ENCODE peak calls at places on chromosomes 5 and 9, in nine cellular contexts. H, B, F, N, M, Z, G, T and K are unnamed samples.

GRCh38 chr9:98280574-98280973 is 25.1 kb upstream of the TBC1D2 start:
- DNase-seq in H (no peak), M (no peak), F (no peak), T (no peak), B (no peak), G (no peak), N (no peak), Z (no peak), K (no peak)

GRCh38 chr5:178213003-178213449 is 8.7 kb downstream of the HNRNPAB start:
- DNase-seq in Z (no peak), H (peak), G (no peak), B (no peak), N (no peak), F (no peak), M (no peak), T (no peak), K (no peak)

GRCh38 chr9:126009047-126009446 is 261.9 kb downstream of the PBX3 start:
- DNase-seq in Z (no peak), T (no peak), N (peak), M (no peak), G (no peak), F (no peak), H (no peak), B (no peak), K (no peak)

GRCh38 chr9:128203842-128204551 is 818 bp downstream of the DNM1 start:
- DNase-seq in B (peak), T (no peak), F (peak), G (no peak), H (no peak), Z (no peak), N (no peak), M (no peak), K (no peak)

GRCh38 chr9:117649126-117649525 is 55.1 kb upstream of the TLR4 start:
- DNase-seq in H (no peak), G (no peak), N (no peak), M (no peak), Z (no peak), B (peak), T (no peak), F (no peak), K (no peak)

GRCh38 chr5:141245250-141245717 is at the start of gene PCDHB15:
- DNase-seq in N (no peak), B (peak), G (no peak), T (no peak), H (no peak), F (peak), M (peak), Z (no peak), K (no peak)

GRCh38 chr5:132064738-132065331 is 4.4 kb downstream of the IL3 start:
- DNase-seq in B (peak), G (peak), M (peak), H (peak), Z (no peak), F (peak), T (peak), N (peak), K (peak)

GRCh38 chr9:33117306-33117705 is 40.8 kb upstream of the SMU1 start:
- DNase-seq in F (peak), H (no peak), N (no peak), G (no peak), B (no peak), Z (no peak), M (no peak), T (no peak), K (no peak)

GRCh38 chr9:114047717-114048116 is 30.4 kb downstream of the AMBP start:
- DNase-seq in T (peak), H (no peak), M (peak), N (peak), B (peak), Z (peak), G (no peak), F (no peak), K (no peak)

GRCh38 chr5:65127181-65127901 is 354.4 kb downstream of the ADAMTS6 start:
- DNase-seq in H (no peak), B (peak), T (no peak), M (no peak), Z (no peak), N (no peak), G (no peak), F (peak), K (no peak)

GRCh38 chr9:78567693-78568092 is 270.8 kb downstream of the PSAT1 start:
- DNase-seq in F (no peak), H (no peak), N (no peak), T (no peak), G (no peak), Z (no peak), M (no peak), B (no peak), K (no peak)

GRCh38 chr9:129464972-129465833 is 155.7 kb downstream of the C9orf50 start:
- DNase-seq in N (no peak), G (no peak), H (no peak), F (peak), Z (no peak), B (peak), M (no peak), T (no peak), K (no peak)

GRCh38 chr9:84811072-84811725 is 141.7 kb downstream of the NTRK2 start:
- DNase-seq in G (no peak), H (no peak), T (no peak), Z (no peak), N (no peak), B (no peak), M (no peak), F (no peak), K (no peak)

GRCh38 chr9:101465330-101465915 is 29.8 kb upstream of the ALDOB start:
- DNase-seq in F (peak), T (peak), M (peak), Z (no peak), N (peak), G (no peak), B (peak), H (peak), K (no peak)

GRCh38 chr9:89226076-89226475 is 47.5 kb upstream of the SHC3 start:
- DNase-seq in H (no peak), Z (no peak), T (no peak), N (no peak), F (peak), M (no peak), G (no peak), B (peak), K (no peak)

GRCh38 chr5:95711501-95712346 is 19.4 kb upstream of the RHOBTB3 start:
- DNase-seq in T (no peak), B (no peak), G (no peak), N (no peak), H (no peak), Z (no peak), M (no peak), F (no peak), K (no peak)

GRCh38 chr5:21810737-21811316 is 1042.3 kb downstream of the CDH12 start:
- DNase-seq in T (no peak), B (peak), Z (no peak), H (no peak), M (no peak), G (no peak), N (no peak), F (peak), K (no peak)

GRCh38 chr9:88993871-88994819 is 2.9 kb downstream of the S1PR3 start:
- DNase-seq in B (no peak), M (no peak), Z (peak), H (no peak), T (no peak), F (no peak), N (no peak), G (no peak), K (no peak)

GRCh38 chr9:137311171-137311970 is 9.3 kb upstream of the NRARP start:
- DNase-seq in H (peak), B (no peak), N (peak), G (no peak), T (peak), Z (no peak), F (peak), M (peak), K (peak)

GRCh38 chr5:429453-430188 is 13.4 kb upstream of the EXOC3 start:
- DNase-seq in Z (no peak), T (no peak), H (no peak), F (peak), N (no peak), B (peak), G (no peak), M (no peak), K (peak)

GRCh38 chr5:140194662-140195061 is 19.7 kb downstream of the CYSTM1 start:
- DNase-seq in Z (no peak), G (no peak), B (no peak), M (no peak), F (no peak), N (no peak), T (no peak), H (no peak), K (no peak)

GRCh38 chr5:166517976-166518375 is 1773.5 kb upstream of the WWC1 start:
- DNase-seq in T (no peak), G (no peak), B (no peak), M (no peak), Z (no peak), H (no peak), F (no peak), N (no peak), K (no peak)

DNA sequence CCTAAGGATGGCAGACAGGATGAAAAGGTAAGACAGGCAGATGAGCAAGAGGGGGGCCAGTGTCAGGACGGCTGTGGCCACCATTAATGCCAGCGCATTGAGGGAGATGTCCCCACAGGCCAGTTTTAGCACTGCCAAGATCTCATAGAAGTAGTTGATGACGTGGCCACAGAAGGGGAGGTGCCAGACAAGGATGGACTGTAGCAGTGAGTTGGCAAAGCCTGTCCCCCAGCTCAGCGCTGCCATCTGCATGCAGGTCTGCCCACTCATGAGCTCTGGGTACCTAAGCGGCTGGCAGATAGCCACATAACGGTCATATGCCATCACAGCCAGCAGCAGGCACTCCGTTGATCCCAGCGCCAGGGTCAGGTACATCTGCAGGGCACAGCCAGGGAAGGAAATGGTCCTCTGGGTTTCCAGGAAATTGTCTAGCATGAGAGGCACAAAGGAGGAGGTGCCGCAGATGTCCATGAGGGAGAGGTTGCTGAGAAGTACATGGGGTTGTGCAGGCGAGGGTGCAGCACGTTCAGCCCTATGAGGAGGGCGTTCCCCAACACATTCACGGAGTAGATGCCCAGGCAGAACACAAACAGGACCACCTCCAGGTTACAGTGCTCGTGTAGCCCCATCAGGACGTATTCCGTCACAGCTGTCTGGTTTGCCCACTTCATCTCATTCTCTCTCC is 10.7 kb downstream of the OR13J1 start:
- DNase-seq in T (no peak), B (peak), N (no peak), M (no peak), F (no peak), H (no peak), Z (peak), G (no peak), K (no peak)
- TF ChIP-seq CTCF in T (no peak), B (no peak), N (peak), M (no peak), F (no peak), H (no peak), Z (no peak), G (no peak), K (no peak)

DNA sequence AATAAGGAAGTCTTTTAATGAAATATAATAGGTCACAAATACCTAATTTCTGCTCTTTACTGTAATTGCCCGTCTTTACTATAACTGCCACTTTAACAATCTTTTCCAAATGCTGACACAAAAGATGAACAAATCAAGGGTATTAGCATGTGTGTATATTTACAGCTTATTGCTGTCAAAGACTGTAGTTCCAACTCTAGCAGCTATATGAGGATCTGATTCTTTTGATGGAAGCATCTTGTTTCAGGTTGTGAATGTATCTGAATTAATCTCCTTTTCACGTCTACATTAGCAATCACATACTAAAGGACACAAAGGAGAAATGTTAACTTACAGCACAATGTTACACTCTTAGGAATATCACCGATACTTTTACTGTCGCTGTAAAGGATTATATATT is 27.9 kb downstream of the RFX3 start:
- DNase-seq in F (no peak), M (no peak), Z (no peak), H (no peak), T (no peak), G (no peak), N (no peak), B (no peak), K (no peak)
- H3K4me3 ChIP-seq in F (no peak), M (no peak), Z (no peak), H (no peak), T (no peak), G (no peak), N (no peak), B (no peak), K (no peak)

GRCh38 chr9:135509458-135509857 is 9.0 kb downstream of the MRPS2 start:
- DNase-seq in B (no peak), T (no peak), Z (no peak), G (no peak), N (no peak), F (no peak), M (no peak), H (no peak), K (no peak)

GRCh38 chr9:135507104-135508035 is 6.9 kb downstream of the MRPS2 start:
- DNase-seq in T (no peak), M (peak), N (no peak), Z (no peak), H (peak), G (no peak), B (no peak), F (no peak), K (peak)

GRCh38 chr9:135505406-135506187 is 5.1 kb downstream of the MRPS2 start:
- DNase-seq in N (no peak), F (no peak), Z (no peak), M (no peak), T (no peak), B (no peak), H (peak), G (no peak), K (peak)

GRCh38 chr9:135506327-135507103 is 6.0 kb downstream of the MRPS2 start:
- DNase-seq in G (no peak), F (peak), Z (no peak), M (no peak), N (no peak), T (no peak), B (peak), H (peak), K (peak)

DNA sequence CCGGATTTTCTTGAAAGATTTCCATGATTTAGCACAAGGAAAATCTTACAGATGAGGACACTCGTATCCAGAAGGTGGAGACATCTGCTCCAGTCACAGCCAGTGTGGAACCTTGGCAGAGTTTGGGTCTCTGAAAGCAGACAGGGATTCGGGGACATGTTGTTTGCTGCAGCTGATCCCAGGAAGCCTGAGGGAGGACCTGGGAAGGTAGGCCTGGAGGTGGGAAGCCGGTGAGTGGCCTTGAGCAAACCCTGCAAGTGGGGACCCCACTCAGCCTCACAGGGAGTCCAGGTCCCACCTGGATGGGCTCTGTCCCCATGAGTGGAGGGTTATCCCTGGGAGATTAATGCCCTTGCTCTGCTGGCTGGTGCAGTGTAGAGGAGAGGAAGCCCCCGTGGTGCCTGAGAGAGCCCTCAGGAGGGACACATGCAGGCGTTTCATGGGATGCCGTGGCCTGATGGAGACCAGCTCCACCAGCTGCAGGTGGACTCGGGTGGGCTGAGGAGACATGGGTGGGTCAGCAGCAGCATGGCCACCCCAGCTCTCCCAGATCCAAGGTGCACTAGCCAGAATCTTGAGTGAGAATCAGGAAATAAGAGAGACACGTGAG is 7.8 kb downstream of the MRPS2 start:
- DNase-seq in F (no peak), H (peak), N (no peak), B (no peak), T (no peak), Z (no peak), M (peak), G (no peak), K (peak)
- TF ChIP-seq CTCF in F (no peak), H (no peak), N (no peak), B (no peak), T (no peak), Z (no peak), M (no peak), G (no peak), K (no peak)

DNA sequence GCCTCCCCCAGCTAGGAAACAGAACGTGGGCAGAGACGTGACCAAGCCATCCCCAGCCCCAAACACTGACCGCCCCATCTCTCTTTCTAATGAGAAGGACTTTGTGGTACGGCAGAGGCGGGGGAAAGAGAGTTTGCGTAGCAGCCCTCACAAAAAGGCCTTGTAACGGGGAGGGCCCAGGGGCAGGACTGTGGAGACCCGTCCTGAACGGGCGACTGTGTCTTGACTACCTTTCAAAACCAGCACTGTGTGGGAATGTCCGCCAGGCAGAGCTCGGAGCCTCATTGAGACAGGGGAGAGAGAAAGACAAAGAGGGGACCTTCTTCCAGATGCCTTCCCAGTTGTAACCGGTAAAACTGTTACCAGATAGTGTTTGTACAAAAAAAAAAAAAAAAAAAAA is 29.7 kb downstream of the CD180 start:
- DNase-seq in M (no peak), N (no peak), H (no peak), T (no peak), G (no peak), B (no peak), F (no peak), Z (no peak), K (no peak)
- H3K4me3 ChIP-seq in M (no peak), N (peak), H (peak), T (no peak), G (peak), B (no peak), F (no peak), Z (no peak), K (peak)

GRCh38 chr5:157740211-157740610 is 3.3 kb upstream of the LSM11 start:
- DNase-seq in G (no peak), B (peak), F (peak), Z (no peak), M (no peak), N (peak), T (no peak), H (no peak), K (no peak)
- TF ChIP-seq CTCF in G (peak), B (peak), F (peak), Z (no peak), M (peak), N (peak), T (peak), H (peak), K (peak)

GRCh38 chr9:107685901-107686300 is 196.3 kb upstream of the KLF4 start:
- DNase-seq in H (no peak), G (no peak), N (no peak), T (no peak), F (no peak), B (peak), Z (no peak), M (no peak), K (no peak)

GRCh38 chr9:107684224-107684623 is 194.7 kb upstream of the KLF4 start:
- DNase-seq in H (no peak), B (peak), T (no peak), Z (no peak), F (peak), N (no peak), M (no peak), G (no peak), K (no peak)

GRCh38 chr9:107681988-107682387 is 192.4 kb upstream of the KLF4 start:
- DNase-seq in Z (no peak), F (no peak), T (no peak), N (no peak), B (no peak), G (no peak), H (no peak), M (no peak), K (no peak)

GRCh38 chr9:107685399-107685798 is 195.8 kb upstream of the KLF4 start:
- DNase-seq in Z (no peak), F (no peak), H (no peak), B (no peak), T (no peak), N (no peak), M (no peak), G (no peak), K (no peak)

GRCh38 chr9:107683566-107683965 is 194.0 kb upstream of the KLF4 start:
- DNase-seq in B (no peak), T (peak), N (no peak), G (no peak), H (no peak), M (no peak), Z (no peak), F (no peak), K (no peak)
- H3K4me3 ChIP-seq in B (no peak), T (no peak), N (no peak), G (no peak), H (no peak), M (no peak), Z (no peak), F (no peak), K (no peak)

DNA sequence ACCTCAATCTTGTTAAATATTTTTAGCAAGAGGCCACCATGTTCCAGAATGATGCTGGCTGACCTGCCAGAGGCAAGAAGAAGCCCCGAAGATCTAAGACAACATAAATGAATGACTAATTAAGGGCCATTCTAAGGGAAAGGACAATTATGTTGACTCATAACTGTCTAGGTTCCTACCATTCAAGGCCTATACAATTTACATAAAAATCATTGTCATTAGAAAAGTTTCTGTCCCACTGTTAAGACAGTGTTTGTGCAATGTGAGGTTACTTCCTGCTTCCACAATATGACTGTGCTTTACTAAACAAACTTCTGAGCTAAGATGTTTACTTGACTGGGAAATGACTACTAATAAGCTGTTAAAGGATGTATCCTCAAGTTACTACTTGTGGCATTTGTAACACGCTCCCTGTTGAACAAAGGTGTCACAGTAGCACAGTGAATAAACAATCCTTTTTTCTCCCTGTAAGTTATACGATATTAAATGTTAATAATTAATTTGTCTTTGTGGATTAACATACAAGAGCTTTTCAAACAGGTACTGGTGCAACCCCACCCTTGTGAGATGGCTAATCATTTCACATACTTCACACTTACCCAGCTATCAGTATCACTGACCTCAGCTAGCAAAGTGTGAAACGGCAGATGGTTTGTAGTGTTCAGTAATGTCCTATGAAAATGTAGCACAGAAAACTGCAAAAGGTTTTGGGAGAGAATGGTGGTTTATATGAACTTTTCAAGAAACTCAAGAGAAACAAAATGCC is 195.8 kb downstream of the EFNA5 start:
- DNase-seq in G (no peak), N (no peak), M (no peak), T (no peak), H (no peak), B (no peak), Z (no peak), F (peak), K (no peak)
- TF ChIP-seq CTCF in G (no peak), N (no peak), M (no peak), T (no peak), H (no peak), B (no peak), Z (no peak), F (no peak), K (no peak)